ENCODE peak calls at places on chromosomes 4 and X, in five cellular contexts. One of them, this sample, is unnamed.
A peak's percentile ranks its signal among the peaks of the same experiment; 100 is the strongest.

GRCh38 chr4:181854142-181854541 is 389.1 kb upstream of the TENM3 start:
- DNase-seq in lung: no peak
- DNase-seq in pancreas: no peak
- DNase-seq in lower lobe of right lung: no peak
- DNase-seq in hepatocyte: no peak
- DNase-seq in this sample: no peak

GRCh38 chr4:8891255-8891645 is 19.6 kb upstream of the HMX1 start:
- DNase-seq in hepatocyte: no peak
- DNase-seq in lung: no peak
- DNase-seq in lower lobe of right lung: no peak
- DNase-seq in pancreas: no peak
- DNase-seq in this sample: no peak

GRCh38 chr4:121900132-121900983 is 30.1 kb upstream of the BBS7 start:
- DNase-seq in lower lobe of right lung: no peak
- DNase-seq in lung: peak; percentile 33
- DNase-seq in pancreas: no peak
- DNase-seq in hepatocyte: peak; percentile 80
- DNase-seq in this sample: no peak

GRCh38 chrX:31506360-31506759 is 434.5 kb upstream of the FTHL17 start:
- DNase-seq in hepatocyte: no peak
- DNase-seq in pancreas: no peak
- DNase-seq in lower lobe of right lung: no peak
- DNase-seq in lung: no peak
- DNase-seq in this sample: no peak

GRCh38 chr4:5034206-5034605 is 14.9 kb upstream of the CYTL1 start:
- DNase-seq in pancreas: no peak
- DNase-seq in hepatocyte: no peak
- DNase-seq in lower lobe of right lung: no peak
- DNase-seq in lung: no peak
- DNase-seq in this sample: no peak

GRCh38 chr4:171017596-171017995 is 795.6 kb upstream of the GALNTL6 start:
- DNase-seq in lung: no peak
- DNase-seq in hepatocyte: no peak
- DNase-seq in lower lobe of right lung: no peak
- DNase-seq in pancreas: no peak
- DNase-seq in this sample: no peak

GRCh38 chr4:145956288-145956890 is 17.8 kb upstream of the ZNF827 start:
- DNase-seq in pancreas: no peak
- DNase-seq in lower lobe of right lung: no peak
- DNase-seq in lung: no peak
- DNase-seq in hepatocyte: peak; percentile 64
- DNase-seq in this sample: peak; percentile 23

GRCh38 chr4:111943796-111944203 is 201.5 kb upstream of the FAM241A start:
- DNase-seq in pancreas: peak; percentile 33
- DNase-seq in lower lobe of right lung: peak; percentile 46
- DNase-seq in hepatocyte: peak; percentile 71
- DNase-seq in lung: peak; percentile 35
- DNase-seq in this sample: no peak

GRCh38 chrX:117522725-117523700 is 593.6 kb downstream of the KLHL13 start:
- DNase-seq in hepatocyte: no peak
- DNase-seq in lower lobe of right lung: no peak
- DNase-seq in pancreas: peak; percentile 42
- DNase-seq in lung: no peak
- DNase-seq in this sample: no peak

GRCh38 chr4:17544205-17544604 is 29.2 kb downstream of the CLRN2 start:
- DNase-seq in hepatocyte: peak; percentile 31
- DNase-seq in pancreas: no peak
- DNase-seq in lower lobe of right lung: no peak
- DNase-seq in lung: no peak
- DNase-seq in this sample: no peak

GRCh38 chrX:21806691-21807090 is 32.7 kb upstream of the MBTPS2 start:
- DNase-seq in hepatocyte: no peak
- DNase-seq in lung: no peak
- DNase-seq in lower lobe of right lung: no peak
- DNase-seq in pancreas: no peak
- DNase-seq in this sample: no peak

GRCh38 chr4:41339812-41340809 is 83.4 kb downstream of the UCHL1 start:
- DNase-seq in hepatocyte: peak; percentile 77
- DNase-seq in lower lobe of right lung: no peak
- DNase-seq in pancreas: no peak
- DNase-seq in lung: no peak
- DNase-seq in this sample: no peak

GRCh38 chrX:40145670-40146470 is 48.1 kb upstream of the BCOR start:
- DNase-seq in pancreas: no peak
- DNase-seq in hepatocyte: no peak
- DNase-seq in lung: no peak
- DNase-seq in lower lobe of right lung: no peak
- DNase-seq in this sample: no peak

GRCh38 chr4:36187723-36188333 is 56.5 kb downstream of the ARAP2 start:
- DNase-seq in lung: no peak
- DNase-seq in hepatocyte: peak; percentile 26
- DNase-seq in lower lobe of right lung: no peak
- DNase-seq in pancreas: no peak
- DNase-seq in this sample: no peak

GRCh38 chr4:149498246-149498645 is 317.4 kb downstream of the IQCM start:
- DNase-seq in hepatocyte: no peak
- DNase-seq in lung: no peak
- DNase-seq in lower lobe of right lung: no peak
- DNase-seq in pancreas: no peak
- DNase-seq in this sample: no peak

GRCh38 chr4:148814030-148814429 is 371.8 kb upstream of the NR3C2 start:
- DNase-seq in lower lobe of right lung: no peak
- DNase-seq in lung: peak; percentile 45
- DNase-seq in hepatocyte: peak; percentile 15
- DNase-seq in pancreas: peak; percentile 41
- DNase-seq in this sample: no peak

GRCh38 chrX:72094894-72095293 is 36.8 kb downstream of the RTL5 start:
- DNase-seq in lung: no peak
- DNase-seq in pancreas: no peak
- DNase-seq in hepatocyte: peak; percentile 43
- DNase-seq in lower lobe of right lung: peak; percentile 61
- DNase-seq in this sample: peak; percentile 72

GRCh38 chr4:117560329-117560728 is 474.0 kb upstream of the NDST3 start:
- DNase-seq in lung: no peak
- DNase-seq in pancreas: no peak
- DNase-seq in hepatocyte: no peak
- DNase-seq in lower lobe of right lung: no peak
- DNase-seq in this sample: no peak

GRCh38 chrX:47570794-47571193 is 9.8 kb downstream of the ARAF start:
- DNase-seq in lower lobe of right lung: no peak
- DNase-seq in pancreas: no peak
- DNase-seq in lung: no peak
- DNase-seq in hepatocyte: no peak
- DNase-seq in this sample: no peak

GRCh38 chr4:87498446-87498900 is 30.7 kb downstream of the SPARCL1 start:
- DNase-seq in lower lobe of right lung: no peak
- DNase-seq in lung: no peak
- DNase-seq in hepatocyte: no peak
- DNase-seq in pancreas: no peak
- DNase-seq in this sample: no peak

GRCh38 chr4:185713272-185713671 is 98.7 kb downstream of the SORBS2 start:
- DNase-seq in lung: no peak
- DNase-seq in hepatocyte: peak; percentile 57
- DNase-seq in lower lobe of right lung: no peak
- DNase-seq in pancreas: no peak
- DNase-seq in this sample: no peak

GRCh38 chr4:41748788-41749445 is 392 bp upstream of the PHOX2B start:
- DNase-seq in hepatocyte: no peak
- DNase-seq in pancreas: no peak
- DNase-seq in lung: no peak
- DNase-seq in lower lobe of right lung: no peak
- DNase-seq in this sample: no peak

GRCh38 chr4:1540601-1541375 is 134.5 kb upstream of the NKX1-1 start:
- DNase-seq in hepatocyte: no peak
- DNase-seq in pancreas: peak; percentile 12
- DNase-seq in lung: no peak
- DNase-seq in lower lobe of right lung: no peak
- DNase-seq in this sample: no peak

GRCh38 chr4:152118108-152118507 is 357.3 kb upstream of the GATB start:
- DNase-seq in hepatocyte: no peak
- DNase-seq in lung: no peak
- DNase-seq in lower lobe of right lung: no peak
- DNase-seq in pancreas: no peak
- DNase-seq in this sample: no peak

GRCh38 chr4:152064753-152065152 is 303.9 kb upstream of the GATB start:
- DNase-seq in lower lobe of right lung: no peak
- DNase-seq in lung: no peak
- DNase-seq in pancreas: no peak
- DNase-seq in hepatocyte: no peak
- DNase-seq in this sample: no peak

GRCh38 chr4:133151301-133151680 is 2.2 kb downstream of the PCDH10 start:
- DNase-seq in lung: no peak
- DNase-seq in lower lobe of right lung: no peak
- DNase-seq in hepatocyte: no peak
- DNase-seq in pancreas: no peak
- DNase-seq in this sample: no peak

GRCh38 chrX:133417364-133417763 is 2.1 kb upstream of the GPC4 start:
- DNase-seq in hepatocyte: no peak
- DNase-seq in lower lobe of right lung: no peak
- DNase-seq in pancreas: no peak
- DNase-seq in lung: no peak
- DNase-seq in this sample: no peak

GRCh38 chr4:3200423-3201090 is 48.4 kb upstream of the MSANTD1 start:
- DNase-seq in pancreas: no peak
- DNase-seq in lung: no peak
- DNase-seq in lower lobe of right lung: no peak
- DNase-seq in hepatocyte: no peak
- DNase-seq in this sample: no peak

GRCh38 chr4:186839122-186840037 is 115.7 kb upstream of the FAT1 start:
- DNase-seq in hepatocyte: no peak
- DNase-seq in lower lobe of right lung: no peak
- DNase-seq in pancreas: no peak
- DNase-seq in lung: no peak
- DNase-seq in this sample: peak; percentile 8

GRCh38 chr4:151804821-151805220 is 44.0 kb upstream of the GATB start:
- DNase-seq in hepatocyte: no peak
- DNase-seq in lung: no peak
- DNase-seq in pancreas: no peak
- DNase-seq in lower lobe of right lung: no peak
- DNase-seq in this sample: no peak

GRCh38 chr4:186657766-186658165 is 65.9 kb downstream of the FAT1 start:
- DNase-seq in hepatocyte: no peak
- DNase-seq in lung: no peak
- DNase-seq in lower lobe of right lung: no peak
- DNase-seq in pancreas: no peak
- DNase-seq in this sample: no peak

GRCh38 chrX:47723689-47724088 is 64.7 kb upstream of the UXT start:
- DNase-seq in pancreas: no peak
- DNase-seq in lung: no peak
- DNase-seq in hepatocyte: no peak
- DNase-seq in lower lobe of right lung: no peak
- DNase-seq in this sample: no peak

GRCh38 chr4:42464550-42465124 is 67.3 kb downstream of the SHISA3 start:
- DNase-seq in lower lobe of right lung: no peak
- DNase-seq in hepatocyte: no peak
- DNase-seq in pancreas: no peak
- DNase-seq in lung: no peak
- DNase-seq in this sample: no peak

GRCh38 chr4:98581126-98581525 is 77.3 kb downstream of the TSPAN5 start:
- DNase-seq in pancreas: no peak
- DNase-seq in lower lobe of right lung: no peak
- DNase-seq in hepatocyte: no peak
- DNase-seq in lung: no peak
- DNase-seq in this sample: no peak
- TF ChIP-seq CTCF in pancreas: no peak
- TF ChIP-seq CTCF in lower lobe of right lung: no peak
- TF ChIP-seq CTCF in hepatocyte: no peak
- TF ChIP-seq CTCF in lung: no peak
- TF ChIP-seq CTCF in this sample: no peak

DNA sequence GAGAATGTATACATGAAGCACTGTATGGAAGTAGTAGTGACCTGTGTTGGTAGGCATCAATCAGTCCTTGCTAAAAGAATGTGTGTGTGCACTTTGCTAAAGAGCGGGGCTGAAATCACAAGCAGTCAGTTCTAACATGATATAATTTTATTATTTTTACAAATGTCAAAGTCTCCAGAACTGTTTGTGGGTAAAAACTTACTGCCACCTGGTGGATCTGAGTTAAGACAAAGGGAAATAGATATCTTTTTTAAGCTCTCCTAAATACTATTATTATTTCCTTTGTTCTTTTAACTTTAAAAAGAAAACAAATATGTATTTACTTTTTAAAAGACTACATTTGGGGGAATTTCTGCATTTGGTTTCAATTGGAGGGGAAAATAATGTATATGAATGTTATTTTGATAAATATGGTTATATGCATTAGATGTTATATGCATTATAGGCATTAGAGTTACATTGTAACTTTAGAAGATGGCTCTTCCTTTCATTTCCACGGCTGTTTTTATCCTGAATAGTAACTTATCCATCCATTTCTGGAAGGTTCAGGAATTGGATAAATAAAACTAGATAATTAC is 7.8 kb upstream of the CLOCK start:
- DNase-seq in pancreas: no peak
- DNase-seq in lower lobe of right lung: no peak
- DNase-seq in hepatocyte: peak; percentile 40
- DNase-seq in lung: no peak
- DNase-seq in this sample: no peak
- H3K4me3 ChIP-seq in pancreas: no peak overlapping the region
- H3K4me3 ChIP-seq in lower lobe of right lung: no peak overlapping the region
- H3K4me3 ChIP-seq in hepatocyte: no peak overlapping the region
- H3K4me3 ChIP-seq in lung: no peak overlapping the region
- H3K4me3 ChIP-seq in this sample: no peak overlapping the region

DNA sequence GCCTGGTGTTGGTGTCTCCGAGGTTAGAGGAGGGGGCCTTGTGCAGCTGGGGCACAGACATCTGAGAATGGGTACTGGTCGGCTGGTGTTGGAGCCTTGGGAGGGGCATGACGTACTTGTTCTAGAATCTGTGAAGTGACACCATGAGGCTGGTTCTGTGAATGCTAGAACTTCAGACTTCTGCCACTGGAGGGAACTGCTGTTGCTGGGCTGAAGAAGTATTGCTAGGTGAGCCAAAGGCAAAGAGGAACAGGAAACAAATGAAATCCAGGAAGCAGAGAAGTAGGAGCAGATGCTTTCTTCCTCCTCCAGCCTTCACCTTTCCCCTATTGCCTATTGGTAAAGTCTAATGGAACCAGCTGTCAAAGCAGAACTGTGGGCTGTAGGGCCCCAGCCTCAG is 120.9 kb upstream of the DDIT4L start:
- DNase-seq in lung: no peak
- DNase-seq in lower lobe of right lung: no peak
- DNase-seq in hepatocyte: peak; percentile 13
- DNase-seq in pancreas: no peak
- DNase-seq in this sample: no peak
- H3K36me3 ChIP-seq in lung: no peaks in the 10 kb centered on the region
- H3K36me3 ChIP-seq in lower lobe of right lung: no peaks in the 10 kb centered on the region
- H3K36me3 ChIP-seq in hepatocyte: no peaks in the 10 kb centered on the region
- H3K36me3 ChIP-seq in pancreas: no peaks in the 10 kb centered on the region
- H3K36me3 ChIP-seq in this sample: no peaks in the 10 kb centered on the region

GRCh38 chrX:155221351-155221750 is 5.1 kb downstream of the VBP1 start:
- DNase-seq in hepatocyte: no peak
- DNase-seq in pancreas: no peak
- DNase-seq in lung: no peak
- DNase-seq in lower lobe of right lung: no peak
- DNase-seq in this sample: no peak
- TF ChIP-seq CTCF in hepatocyte: no peak
- TF ChIP-seq CTCF in pancreas: no peak
- TF ChIP-seq CTCF in lung: no peak
- TF ChIP-seq CTCF in lower lobe of right lung: no peak
- TF ChIP-seq CTCF in this sample: no peak